ENCODE peak calls at places on chromosomes 12 and 14, in five cellular contexts. B is IMR-90, V is neuronal stem cell, A is H9, U is mesenchymal stem cell. E is an unnamed sample.
A peak's percentile ranks its signal among the peaks of the same experiment; 100 is the strongest.

GRCh38 chr14:53538316-53538851 is 385.3 kb upstream of the DDHD1 start:
- DNase-seq in B (peak; percentile 60), V (no peak), A (no peak), U (peak; percentile 69), E (no peak)

GRCh38 chr14:95452176-95452889 is 64.1 kb downstream of the SYNE3 start:
- DNase-seq in B (no peak), V (no peak), A (peak; percentile 66), U (peak; percentile 16), E (peak; percentile 59)

GRCh38 chr12:54429014-54429471 is 10.0 kb upstream of the ITGA5 start:
- DNase-seq in B (no peak), V (no peak), A (no peak), U (no peak), E (no peak)

GRCh38 chr12:52415870-52416750 is 10.0 kb upstream of the KRT82 start:
- DNase-seq in B (peak; percentile 71), V (no peak), A (no peak), U (peak; percentile 81), E (no peak)

GRCh38 chr14:59103396-59103795 is 85.1 kb upstream of the DAAM1 start:
- DNase-seq in B (peak; percentile 71), V (no peak), A (no peak), U (peak; percentile 26), E (no peak)

GRCh38 chr12:67356400-67356799 is 87.2 kb downstream of the CAND1 start:
- DNase-seq in B (no peak), V (no peak), A (no peak), U (no peak), E (no peak)

GRCh38 chr12:43098766-43099550 is 453.0 kb downstream of the ADAMTS20 start:
- DNase-seq in B (peak; percentile 9), V (no peak), A (no peak), U (no peak), E (no peak)

GRCh38 chr12:28954333-28954732 is 194.7 kb upstream of the FAR2 start:
- DNase-seq in B (peak; percentile 65), V (no peak), A (no peak), U (no peak), E (no peak)

GRCh38 chr14:51513933-51514332 is 137.8 kb upstream of the FRMD6 start:
- DNase-seq in B (no peak), V (no peak), A (no peak), U (no peak), E (no peak)

GRCh38 chr12:43692064-43692463 is 66.5 kb downstream of the PUS7L start:
- DNase-seq in B (peak; percentile 67), V (no peak), A (no peak), U (peak; percentile 71), E (peak; percentile 45)

GRCh38 chr14:101854366-101854765 is 92.9 kb downstream of the PPP2R5C start:
- DNase-seq in B (peak; percentile 15), V (no peak), A (no peak), U (peak; percentile 18), E (peak; percentile 26)

GRCh38 chr14:59311723-59312122 is 123.3 kb downstream of the DAAM1 start:
- DNase-seq in B (no peak), V (no peak), A (no peak), U (no peak), E (no peak)

GRCh38 chr12:15527201-15527782 is 205.0 kb downstream of the PTPRO start:
- DNase-seq in B (peak; percentile 15), V (no peak), A (peak; percentile 53), U (peak; percentile 28), E (peak; percentile 65)

GRCh38 chr12:56487448-56488040 is 417 bp downstream of the GLS2 start:
- DNase-seq in B (no peak), V (no peak), A (peak; percentile 80), U (peak; percentile 23), E (peak; percentile 58)

GRCh38 chr14:93023039-93023438 is 92.7 kb downstream of the ITPK1 start:
- DNase-seq in B (no peak), V (no peak), A (peak; percentile 71), U (no peak), E (peak; percentile 90)

GRCh38 chr14:69535230-69535848 is 39.3 kb downstream of the CCDC177 start:
- DNase-seq in B (peak; percentile 50), V (peak; percentile 66), A (peak; percentile 81), U (peak; percentile 60), E (peak; percentile 87)

GRCh38 chr14:51449666-51450061 is 202.0 kb upstream of the FRMD6 start:
- DNase-seq in B (no peak), V (no peak), A (no peak), U (no peak), E (no peak)

GRCh38 chr12:88931598-88931997 is 351.3 kb upstream of the KITLG start:
- DNase-seq in B (no peak), V (no peak), A (no peak), U (no peak), E (peak; percentile 66)

GRCh38 chr12:57811028-57811755 is 7.3 kb downstream of the AVIL start:
- DNase-seq in B (no peak), V (no peak), A (no peak), U (no peak), E (no peak)

GRCh38 chr12:67358686-67359374 is 89.7 kb downstream of the CAND1 start:
- DNase-seq in B (peak; percentile 83), V (no peak), A (no peak), U (peak; percentile 98), E (no peak)

GRCh38 chr14:61662437-61663311 is 32.6 kb upstream of the HIF1A start:
- DNase-seq in B (peak; percentile 75), V (no peak), A (no peak), U (peak; percentile 83), E (peak; percentile 68)

GRCh38 chr14:90900712-90901111 is 84.5 kb upstream of the TTC7B start:
- DNase-seq in B (peak; percentile 19), V (no peak), A (no peak), U (no peak), E (no peak)

GRCh38 chr14:100864206-100864605 is 38.3 kb downstream of the MEG3 start:
- DNase-seq in B (no peak), V (no peak), A (no peak), U (no peak), E (no peak)

GRCh38 chr12:93090768-93091172 is 161.7 kb upstream of the EEA1 start:
- DNase-seq in B (peak; percentile 88), V (no peak), A (no peak), U (peak; percentile 53), E (no peak)

GRCh38 chr12:75725505-75726120 is 214.2 kb upstream of the KRR1 start:
- DNase-seq in B (peak; percentile 74), V (no peak), A (no peak), U (peak; percentile 73), E (peak; percentile 60)

GRCh38 chr12:48954781-48955501 is 2.3 kb downstream of the ARF3 start:
- DNase-seq in B (no peak), V (no peak), A (no peak), U (no peak), E (no peak)

GRCh38 chr12:48957141-48958048 is at the start of gene ARF3:
- DNase-seq in B (peak; percentile 90), V (peak; percentile 96), A (peak; percentile 99), U (peak; percentile 94), E (peak; percentile 98)

GRCh38 chr12:48958049-48958388 is 732 bp upstream of the ARF3 start:
- DNase-seq in B (no peak), V (no peak), A (no peak), U (no peak), E (no peak)

GRCh38 chr12:48954061-48954460 is 3.2 kb downstream of the ARF3 start:
- DNase-seq in B (no peak), V (no peak), A (no peak), U (no peak), E (no peak)

GRCh38 chr12:48956279-48957140 is 777 bp downstream of the ARF3 start:
- DNase-seq in B (peak; percentile 97), V (peak; percentile 86), A (peak; percentile 98), U (peak; percentile 99), E (peak; percentile 99)
- H2BK120ac ChIP-seq in B (peak overlapping the region; percentile 53), V (peak overlapping the region; percentile 21), A (no peak overlapping the region), U (peak overlapping the region; percentile 71), E (no peak overlapping the region)

GRCh38 chr14:21509432-21510143 is 1.6 kb downstream of the METTL3 start:
- DNase-seq in B (no peak), V (no peak), A (no peak), U (no peak), E (no peak)
- H3K9ac ChIP-seq in B (no peak overlapping the region), V (no peak overlapping the region), A (peak overlapping the region; percentile 90), U (peak overlapping the region; percentile 95), E (peak overlapping the region; percentile 97)

DNA sequence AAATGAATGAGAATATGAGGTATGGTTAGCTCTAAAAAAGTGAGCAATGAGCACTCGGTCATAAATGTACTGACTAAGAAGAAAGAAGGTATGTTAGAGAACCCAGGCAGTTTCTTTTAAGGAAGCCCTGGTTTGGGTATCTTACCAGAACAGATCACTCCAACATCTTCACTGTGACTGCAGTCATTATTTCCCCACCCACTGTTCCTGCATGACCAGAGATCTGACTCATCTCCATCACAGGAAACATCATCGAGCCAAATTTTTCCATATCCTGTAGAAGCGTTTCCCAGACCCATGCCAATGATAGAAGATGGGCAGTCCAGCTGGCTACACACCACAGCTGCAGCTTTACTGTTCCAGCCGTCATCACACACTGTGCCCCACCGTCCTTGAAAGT is 48.0 kb downstream of the CD163L1 start:
- DNase-seq in B (peak; percentile 6), V (no peak), A (no peak), U (peak; percentile 4), E (no peak)
- H2BK120ac ChIP-seq in B (no peak overlapping the region), V (no peak overlapping the region), A (no peak overlapping the region), U (no peak overlapping the region), E (no peak overlapping the region)

GRCh38 chr14:20799444-20799843 is 3.2 kb downstream of the RNASE1 start:
- DNase-seq in B (no peak), V (no peak), A (no peak), U (no peak), E (no peak)
- H3K9ac ChIP-seq in B (no peak overlapping the region), V (no peak overlapping the region), A (no peak overlapping the region), U (no peak overlapping the region), E (peak overlapping the region; percentile 5)

DNA sequence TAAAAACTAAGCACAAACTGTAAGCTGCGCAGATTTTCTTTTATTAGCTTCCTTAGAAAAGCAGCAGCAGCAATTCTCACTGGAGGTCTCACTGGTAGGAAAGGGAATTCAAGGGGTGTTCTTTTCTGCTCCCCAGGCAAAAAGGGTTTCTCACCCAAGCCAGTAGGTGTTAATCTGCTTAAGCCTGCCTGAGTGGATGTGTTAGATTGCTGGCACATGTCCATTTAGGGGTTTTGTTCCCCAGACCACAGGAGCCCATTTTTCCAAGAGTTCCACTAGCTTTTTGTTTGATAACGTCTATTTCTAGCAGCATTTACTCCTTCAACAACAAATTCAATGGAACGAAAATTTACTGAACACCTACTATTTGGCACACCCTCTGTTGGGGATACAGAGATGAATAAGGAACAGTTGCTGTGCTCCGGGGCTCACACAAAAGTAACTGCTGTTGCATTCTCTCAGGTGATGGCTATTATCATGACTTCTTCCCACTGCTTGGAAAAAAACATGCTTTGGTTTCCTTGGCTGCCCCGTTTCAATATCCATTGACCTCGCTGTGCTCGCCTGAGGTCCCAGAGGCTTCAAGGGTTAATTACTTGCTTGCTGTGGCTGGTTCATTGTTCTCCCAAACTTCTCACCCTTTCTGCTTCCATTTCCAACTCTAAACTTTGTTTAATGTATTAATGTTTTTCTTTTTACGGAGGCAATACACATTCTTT is 31.1 kb upstream of the RIC8B start:
- DNase-seq in B (no peak), V (peak; percentile 26), A (no peak), U (no peak), E (no peak)
- H2BK120ac ChIP-seq in B (no peak overlapping the region), V (no peak overlapping the region), A (no peak overlapping the region), U (no peak overlapping the region), E (no peak overlapping the region)

DNA sequence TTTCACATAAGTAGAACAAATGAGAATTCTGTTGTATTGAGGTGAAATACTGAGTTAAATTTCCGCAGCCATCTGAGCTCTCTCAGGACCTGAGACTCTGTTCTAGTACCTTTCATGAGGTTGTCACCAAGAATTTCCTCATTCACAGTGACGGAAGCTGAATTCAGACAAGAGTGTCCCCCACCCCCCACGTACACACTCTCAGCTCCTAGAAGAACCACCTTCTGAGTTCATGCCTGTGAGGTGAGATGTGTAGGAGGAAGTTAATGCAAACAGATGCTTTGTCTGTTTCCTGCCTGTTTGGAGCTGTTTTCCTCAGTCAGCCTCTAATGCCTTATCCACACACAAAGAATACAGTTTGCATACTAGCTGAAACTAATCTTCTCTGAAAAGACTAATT is 18.2 kb downstream of the BICDL1 start:
- DNase-seq in B (no peak), V (no peak), A (no peak), U (no peak), E (peak; percentile 49)
- H3K9ac ChIP-seq in B (no peak overlapping the region), V (no peak overlapping the region), A (no peak overlapping the region), U (no peak overlapping the region), E (no peak overlapping the region)